ENCODE peak calls at places on chromosomes 7 and 10, in eight cellular contexts. One of them, this sample, is unnamed.

GRCh38 chr7:14233898-14234174 is 244.4 kb upstream of the ETV1 start:
- DNase-seq in HT1080: no peak
- DNase-seq in hippocampal formation: no peak
- DNase-seq in adrenal gland: no peak
- DNase-seq in EL: no peak
- DNase-seq in Caco-2: no peak
- DNase-seq in fibroblast of the aortic adventitia: no peak
- DNase-seq in AG04450: no peak
- DNase-seq in this sample: no peak

GRCh38 chr7:98651760-98652159 is 34.7 kb downstream of the NPTX2 start:
- DNase-seq in HT1080: no peak
- DNase-seq in hippocampal formation: no peak
- DNase-seq in adrenal gland: peak
- DNase-seq in EL: no peak
- DNase-seq in Caco-2: no peak
- DNase-seq in fibroblast of the aortic adventitia: no peak
- DNase-seq in AG04450: no peak
- DNase-seq in this sample: no peak

GRCh38 chr10:119337796-119338432 is 130.5 kb downstream of the GRK5 start:
- DNase-seq in HT1080: peak
- DNase-seq in hippocampal formation: no peak
- DNase-seq in adrenal gland: no peak
- DNase-seq in EL: peak
- DNase-seq in Caco-2: no peak
- DNase-seq in fibroblast of the aortic adventitia: peak
- DNase-seq in AG04450: no peak
- DNase-seq in this sample: peak

GRCh38 chr10:51048792-51049191 is 25.5 kb upstream of the PRKG1 start:
- DNase-seq in HT1080: no peak
- DNase-seq in hippocampal formation: no peak
- DNase-seq in adrenal gland: no peak
- DNase-seq in EL: no peak
- DNase-seq in Caco-2: no peak
- DNase-seq in fibroblast of the aortic adventitia: no peak
- DNase-seq in AG04450: no peak
- DNase-seq in this sample: no peak

GRCh38 chr7:14786314-14786895 is 116.1 kb downstream of the DGKB start:
- DNase-seq in HT1080: no peak
- DNase-seq in hippocampal formation: no peak
- DNase-seq in adrenal gland: no peak
- DNase-seq in EL: no peak
- DNase-seq in Caco-2: no peak
- DNase-seq in fibroblast of the aortic adventitia: no peak
- DNase-seq in AG04450: no peak
- DNase-seq in this sample: no peak

GRCh38 chr10:58473966-58474365 is 38.7 kb upstream of the BICC1 start:
- DNase-seq in HT1080: peak
- DNase-seq in hippocampal formation: no peak
- DNase-seq in adrenal gland: no peak
- DNase-seq in EL: peak
- DNase-seq in Caco-2: no peak
- DNase-seq in fibroblast of the aortic adventitia: peak
- DNase-seq in AG04450: no peak
- DNase-seq in this sample: no peak

GRCh38 chr10:79070091-79070610 is 1.4 kb downstream of the ZMIZ1 start:
- DNase-seq in HT1080: no peak
- DNase-seq in hippocampal formation: no peak
- DNase-seq in adrenal gland: no peak
- DNase-seq in EL: peak
- DNase-seq in Caco-2: peak
- DNase-seq in fibroblast of the aortic adventitia: peak
- DNase-seq in AG04450: no peak
- DNase-seq in this sample: peak

GRCh38 chr7:81002471-81002870 is 83.6 kb upstream of the SEMA3C start:
- DNase-seq in HT1080: no peak
- DNase-seq in hippocampal formation: no peak
- DNase-seq in adrenal gland: no peak
- DNase-seq in EL: no peak
- DNase-seq in Caco-2: no peak
- DNase-seq in fibroblast of the aortic adventitia: peak
- DNase-seq in AG04450: no peak
- DNase-seq in this sample: no peak

GRCh38 chr10:104784452-104784851 is 143.4 kb downstream of the SORCS3 start:
- DNase-seq in HT1080: no peak
- DNase-seq in hippocampal formation: no peak
- DNase-seq in adrenal gland: no peak
- DNase-seq in EL: no peak
- DNase-seq in Caco-2: no peak
- DNase-seq in fibroblast of the aortic adventitia: no peak
- DNase-seq in AG04450: no peak
- DNase-seq in this sample: no peak

GRCh38 chr7:127189074-127189473 is 63.7 kb downstream of the GRM8 start:
- DNase-seq in HT1080: no peak
- DNase-seq in hippocampal formation: no peak
- DNase-seq in adrenal gland: no peak
- DNase-seq in EL: no peak
- DNase-seq in Caco-2: no peak
- DNase-seq in fibroblast of the aortic adventitia: no peak
- DNase-seq in AG04450: no peak
- DNase-seq in this sample: no peak

This sample was measured in right cardiac atrium.